ENCODE peak calls at places on chromosomes 12 and 14, in eight cellular contexts. One of them, this sample, is unnamed.

GRCh38 chr12:54341343-54341742 is 16.4 kb downstream of the COPZ1 start:
- DNase-seq in NCI-H524: peak
- DNase-seq in T-helper 2 cell: no peak
- DNase-seq in hippocampal formation: no peak
- DNase-seq in activated gamma-delta T cell treated with anti-CD3 and anti-CD28 coated beads, Interleukin-2, amount 50 U/mL, for 16 hours: no peak
- DNase-seq in brain microvascular endothelial cell: no peak
- DNase-seq in bronchial epithelial cell: no peak
- DNase-seq in ACHN: no peak
- DNase-seq in this sample: no peak

GRCh38 chr14:96168581-96168980 is 36.1 kb upstream of the BDKRB2 start:
- DNase-seq in NCI-H524: no peak
- DNase-seq in T-helper 2 cell: no peak
- DNase-seq in hippocampal formation: no peak
- DNase-seq in activated gamma-delta T cell treated with anti-CD3 and anti-CD28 coated beads, Interleukin-2, amount 50 U/mL, for 16 hours: no peak
- DNase-seq in brain microvascular endothelial cell: no peak
- DNase-seq in bronchial epithelial cell: no peak
- DNase-seq in ACHN: no peak
- DNase-seq in this sample: no peak

GRCh38 chr12:1572731-1573130 is 21.6 kb downstream of the FBXL14 start:
- DNase-seq in NCI-H524: no peak
- DNase-seq in T-helper 2 cell: no peak
- DNase-seq in hippocampal formation: no peak
- DNase-seq in activated gamma-delta T cell treated with anti-CD3 and anti-CD28 coated beads, Interleukin-2, amount 50 U/mL, for 16 hours: no peak
- DNase-seq in brain microvascular endothelial cell: no peak
- DNase-seq in bronchial epithelial cell: no peak
- DNase-seq in ACHN: no peak
- DNase-seq in this sample: no peak

GRCh38 chr12:52127683-52128450 is 48.4 kb downstream of the SMIM41 start:
- DNase-seq in NCI-H524: no peak
- DNase-seq in T-helper 2 cell: no peak
- DNase-seq in hippocampal formation: no peak
- DNase-seq in activated gamma-delta T cell treated with anti-CD3 and anti-CD28 coated beads, Interleukin-2, amount 50 U/mL, for 16 hours: no peak
- DNase-seq in brain microvascular endothelial cell: no peak
- DNase-seq in bronchial epithelial cell: no peak
- DNase-seq in ACHN: no peak
- DNase-seq in this sample: no peak

GRCh38 chr14:71209888-71210287 is 302.6 kb downstream of the PCNX1 start:
- DNase-seq in NCI-H524: peak
- DNase-seq in T-helper 2 cell: no peak
- DNase-seq in hippocampal formation: no peak
- DNase-seq in activated gamma-delta T cell treated with anti-CD3 and anti-CD28 coated beads, Interleukin-2, amount 50 U/mL, for 16 hours: no peak
- DNase-seq in brain microvascular endothelial cell: no peak
- DNase-seq in bronchial epithelial cell: no peak
- DNase-seq in ACHN: no peak
- DNase-seq in this sample: no peak

GRCh38 chr12:106123551-106123991 is 15.2 kb downstream of the NUAK1 start:
- DNase-seq in NCI-H524: no peak
- DNase-seq in T-helper 2 cell: no peak
- DNase-seq in hippocampal formation: no peak
- DNase-seq in activated gamma-delta T cell treated with anti-CD3 and anti-CD28 coated beads, Interleukin-2, amount 50 U/mL, for 16 hours: no peak
- DNase-seq in brain microvascular endothelial cell: no peak
- DNase-seq in bronchial epithelial cell: no peak
- DNase-seq in ACHN: no peak
- DNase-seq in this sample: no peak

GRCh38 chr12:112971248-112971647 is 7.1 kb upstream of the OAS2 start:
- DNase-seq in NCI-H524: peak
- DNase-seq in T-helper 2 cell: no peak
- DNase-seq in hippocampal formation: no peak
- DNase-seq in activated gamma-delta T cell treated with anti-CD3 and anti-CD28 coated beads, Interleukin-2, amount 50 U/mL, for 16 hours: no peak
- DNase-seq in brain microvascular endothelial cell: no peak
- DNase-seq in bronchial epithelial cell: no peak
- DNase-seq in ACHN: no peak
- DNase-seq in this sample: no peak

GRCh38 chr12:116142936-116143882 is 134.3 kb downstream of the MED13L start:
- DNase-seq in NCI-H524: no peak
- DNase-seq in T-helper 2 cell: no peak
- DNase-seq in hippocampal formation: no peak
- DNase-seq in activated gamma-delta T cell treated with anti-CD3 and anti-CD28 coated beads, Interleukin-2, amount 50 U/mL, for 16 hours: no peak
- DNase-seq in brain microvascular endothelial cell: peak
- DNase-seq in bronchial epithelial cell: peak
- DNase-seq in ACHN: peak
- DNase-seq in this sample: no peak

GRCh38 chr12:40033260-40033649 is 72.6 kb downstream of the SLC2A13 start:
- DNase-seq in NCI-H524: no peak
- DNase-seq in T-helper 2 cell: no peak
- DNase-seq in hippocampal formation: no peak
- DNase-seq in activated gamma-delta T cell treated with anti-CD3 and anti-CD28 coated beads, Interleukin-2, amount 50 U/mL, for 16 hours: no peak
- DNase-seq in brain microvascular endothelial cell: no peak
- DNase-seq in bronchial epithelial cell: no peak
- DNase-seq in ACHN: peak
- DNase-seq in this sample: no peak

This sample was measured in GM18507.